ENCODE peak calls at places on chromosome 16, in five cellular contexts. O is T-helper 17 cell; A is endothelial cell; G is IMR-90; J is activated T-helper 1 cell treated with anti-CD3 and anti-CD28 coated beads, Interleukin-2, amount 50 U/mL, for 16 hours. R is an unnamed sample.

GRCh38 chr16:87068751-87069150 is 248.4 kb downstream of the C16orf95 start:
- DNase-seq in O (no peak), A (no peak), G (no peak), J (no peak), R (no peak)

GRCh38 chr16:75306102-75306762 is 54.8 kb upstream of the BCAR1 start:
- DNase-seq in O (no peak), A (no peak), G (peak), J (no peak), R (peak)

GRCh38 chr16:1158456-1159324 is 5.8 kb downstream of the CACNA1H start:
- DNase-seq in O (no peak), A (no peak), G (peak), J (no peak), R (peak)

GRCh38 chr16:83393196-83393981 is 414.4 kb upstream of the HSBP1 start:
- DNase-seq in O (no peak), A (no peak), G (peak), J (no peak), R (no peak)

GRCh38 chr16:50340578-50340977 is 28.2 kb downstream of the BRD7 start:
- DNase-seq in O (no peak), A (no peak), G (peak), J (no peak), R (no peak)

GRCh38 chr16:69444873-69445517 is 20.6 kb downstream of the CYB5B start:
- DNase-seq in O (no peak), A (no peak), G (peak), J (no peak), R (no peak)

GRCh38 chr16:56163938-56164337 is 27.4 kb upstream of the GNAO1 start:
- DNase-seq in O (no peak), A (no peak), G (no peak), J (no peak), R (no peak)

GRCh38 chr16:50210266-50211038 is 55.9 kb upstream of the ADCY7 start:
- DNase-seq in O (peak), A (peak), G (peak), J (peak), R (peak)

GRCh38 chr16:86363057-86363490 is 147.3 kb upstream of the FOXF1 start:
- DNase-seq in O (no peak), A (no peak), G (peak), J (no peak), R (no peak)

R was measured in left colon.